ENCODE peak calls at places on chromosomes 4 and X, in seven cellular contexts. W is GM12878, R is HCT116, P is HepG2, Z is SK-N-SH, G is K562, J is H1. H is an unnamed sample.

GRCh38 chr4:186943607-186943908 is 219.9 kb upstream of the FAT1 start:
- DNase-seq in J (no peak), R (no peak), Z (no peak), W (no peak), G (no peak), P (no peak), H (no peak)

GRCh38 chr4:122662701-122663100 is 41.8 kb upstream of the IL21 start:
- DNase-seq in Z (no peak), R (no peak), J (no peak), W (no peak), P (no peak), G (no peak), H (no peak)

GRCh38 chr4:28225689-28226353 is 1365.2 kb downstream of the STIM2 start:
- DNase-seq in G (no peak), W (no peak), Z (no peak), J (no peak), P (no peak), R (no peak), H (no peak)

GRCh38 chr4:187128226-187128625 is 404.6 kb upstream of the FAT1 start:
- DNase-seq in Z (no peak), G (no peak), W (no peak), R (no peak), J (no peak), P (no peak), H (no peak)

GRCh38 chrX:68917799-68918198 is 89.0 kb downstream of the EFNB1 start:
- DNase-seq in J (no peak), R (no peak), W (no peak), P (no peak), G (no peak), Z (peak), H (no peak)

GRCh38 chr4:53055716-53056413 is 193.7 kb downstream of the RASL11B start:
- DNase-seq in R (no peak), G (no peak), Z (no peak), W (no peak), J (no peak), P (peak), H (no peak)

GRCh38 chr4:72489267-72489666 is 79.8 kb downstream of the ADAMTS3 start:
- DNase-seq in P (no peak), R (no peak), J (no peak), Z (no peak), G (no peak), W (no peak), H (no peak)

GRCh38 chrX:154531626-154532025 is 15.0 kb downstream of the G6PD start:
- DNase-seq in P (no peak), G (no peak), W (no peak), Z (no peak), R (no peak), J (no peak), H (no peak)

GRCh38 chr4:6562931-6563901 is 11.8 kb upstream of the MAN2B2 start:
- DNase-seq in Z (peak), P (no peak), W (no peak), G (peak), J (peak), R (no peak), H (peak)

GRCh38 chr4:72330381-72330780 is 238.6 kb downstream of the ADAMTS3 start:
- DNase-seq in W (no peak), Z (no peak), P (no peak), J (no peak), G (no peak), R (no peak), H (no peak)

GRCh38 chr4:82865592-82865991 is 25.4 kb downstream of the SEC31A start:
- DNase-seq in Z (no peak), G (no peak), R (no peak), P (peak), J (no peak), W (no peak), H (no peak)
- TF ChIP-seq JUND in Z (peak), G (no peak), R (no peak), P (no peak), J (no peak), W (no peak), H (no peak)

DNA sequence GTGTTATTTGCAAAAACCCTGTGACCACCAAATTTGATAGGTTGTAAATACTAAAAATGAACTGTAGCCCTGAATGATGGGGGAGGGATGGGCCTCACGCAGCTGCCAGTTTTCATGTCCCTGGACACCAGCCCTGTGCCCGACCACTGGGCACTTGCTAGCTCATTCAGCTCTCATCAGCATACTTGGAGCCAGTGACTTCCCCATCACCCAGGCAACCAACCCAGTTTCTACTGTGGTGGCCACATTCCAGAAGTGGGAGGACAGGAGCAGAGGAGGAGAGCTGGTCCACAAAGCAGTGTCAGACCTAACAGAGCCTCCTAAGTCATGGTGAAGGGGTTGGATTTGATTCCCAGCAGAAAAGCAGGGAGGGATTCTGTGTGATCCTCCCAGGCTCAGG is 128.2 kb downstream of the CPEB2 start:
- DNase-seq in Z (no peak), P (no peak), R (no peak), W (no peak), G (no peak), J (no peak), H (no peak)
- TF ChIP-seq JUND in Z (no peak), P (no peak), R (no peak), W (no peak), G (no peak), J (no peak), H (no peak)

GRCh38 chrX:18886005-18886343 is 97.9 kb downstream of the PHKA2 start:
- DNase-seq in R (no peak), J (no peak), G (no peak), P (no peak), Z (no peak), W (no peak), H (no peak)
- TF ChIP-seq JUND in R (no peak), J (no peak), G (no peak), P (no peak), Z (no peak), W (no peak), H (no peak)

GRCh38 chr4:83569429-83569828 is 33.5 kb downstream of the GPAT3 start:
- DNase-seq in P (no peak), J (no peak), W (no peak), G (no peak), Z (no peak), R (no peak), H (no peak)
- TF ChIP-seq JUND in P (no peak), J (no peak), W (no peak), G (no peak), Z (no peak), R (no peak), H (no peak)

DNA sequence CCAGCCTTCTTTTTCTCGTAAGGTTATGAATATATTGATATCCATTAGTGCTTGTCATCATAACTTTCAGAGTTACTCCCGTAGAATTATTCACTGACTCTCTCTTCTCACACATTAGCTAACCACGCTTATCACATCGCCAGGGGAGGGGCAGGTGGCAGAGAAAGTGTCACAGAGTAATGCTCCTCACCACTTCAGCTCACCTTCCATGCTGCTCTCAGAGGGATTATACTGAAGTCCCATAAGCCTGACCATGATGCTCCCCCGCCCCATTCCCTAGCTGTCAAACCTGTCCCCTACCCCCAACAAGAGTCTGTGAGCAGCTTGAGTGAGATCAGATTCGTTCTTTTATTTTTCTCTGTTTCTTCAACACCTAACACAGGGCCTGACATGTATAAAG is 55.2 kb downstream of the RS1 start:
- DNase-seq in W (no peak), P (no peak), G (no peak), R (no peak), J (no peak), Z (no peak), H (no peak)
- TF ChIP-seq JUND in W (no peak), P (no peak), G (no peak), R (no peak), J (no peak), Z (no peak), H (no peak)

DNA sequence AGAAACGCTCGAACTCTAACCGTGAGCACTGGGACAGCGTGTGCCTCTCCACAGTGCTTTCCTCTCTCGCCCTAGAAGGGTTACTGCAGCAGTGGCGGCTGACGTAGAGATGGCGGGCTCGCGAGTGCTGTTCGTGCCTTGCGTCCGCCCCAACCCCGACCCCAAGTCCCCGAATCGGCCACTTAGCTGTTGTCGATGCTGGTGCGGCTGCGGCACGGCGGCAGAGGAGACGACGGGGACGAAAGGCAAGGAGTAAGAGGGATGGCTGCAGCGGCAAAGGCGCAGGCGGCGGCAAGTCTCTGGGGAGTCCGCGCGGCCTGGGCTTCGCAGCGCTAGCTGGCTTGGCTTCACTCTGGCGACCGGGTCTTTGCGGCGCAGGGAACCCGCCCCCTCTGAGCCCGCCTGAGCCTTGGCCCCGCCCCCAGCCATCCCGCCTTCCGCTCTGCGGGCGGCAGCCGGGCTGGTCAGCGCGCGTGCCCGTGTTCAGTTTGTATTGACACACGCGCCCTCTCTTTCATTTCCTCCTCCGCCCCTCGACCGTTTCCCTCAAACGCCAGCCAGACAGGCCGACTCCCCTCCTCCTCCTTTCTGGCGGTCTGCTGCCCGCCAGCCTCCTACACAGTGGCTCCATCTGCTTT is at the start of gene SPIN4:
- DNase-seq in R (peak), G (peak), P (peak), W (peak), Z (peak), J (peak), H (peak)
- TF ChIP-seq JUND in R (no peak), G (no peak), P (no peak), W (no peak), Z (no peak), J (no peak), H (no peak)

DNA sequence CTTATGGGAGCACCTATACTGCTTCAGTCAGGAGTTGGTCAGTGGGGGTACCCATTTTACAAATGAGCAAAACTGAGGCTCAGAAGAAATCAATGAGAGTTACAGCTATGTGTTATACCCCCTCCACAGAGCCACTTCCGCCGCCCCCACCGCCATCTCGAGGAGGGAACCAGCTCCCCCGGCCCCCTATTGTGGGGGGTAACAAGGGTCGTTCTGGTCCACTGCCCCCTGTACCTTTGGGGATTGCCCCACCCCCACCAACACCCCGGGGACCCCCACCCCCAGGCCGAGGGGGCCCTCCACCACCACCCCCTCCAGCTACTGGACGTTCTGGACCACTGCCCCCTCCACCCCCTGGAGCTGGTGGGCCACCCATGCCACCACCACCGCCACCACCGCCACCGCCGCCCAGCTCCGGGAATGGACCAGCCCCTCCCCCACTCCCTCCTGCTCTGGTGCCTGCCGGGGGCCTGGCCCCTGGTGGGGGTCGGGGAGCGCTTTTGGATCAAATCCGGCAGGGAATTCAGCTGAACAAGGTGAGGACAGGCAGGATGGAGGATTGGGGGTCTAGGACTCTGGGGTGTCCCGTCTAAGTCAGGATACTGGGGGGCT is 5.0 kb downstream of the WAS start:
- DNase-seq in J (no peak), W (no peak), Z (no peak), R (no peak), G (no peak), P (no peak), H (no peak)
- TF ChIP-seq JUND in J (no peak), W (no peak), Z (no peak), R (no peak), G (no peak), P (no peak), H (no peak)

DNA sequence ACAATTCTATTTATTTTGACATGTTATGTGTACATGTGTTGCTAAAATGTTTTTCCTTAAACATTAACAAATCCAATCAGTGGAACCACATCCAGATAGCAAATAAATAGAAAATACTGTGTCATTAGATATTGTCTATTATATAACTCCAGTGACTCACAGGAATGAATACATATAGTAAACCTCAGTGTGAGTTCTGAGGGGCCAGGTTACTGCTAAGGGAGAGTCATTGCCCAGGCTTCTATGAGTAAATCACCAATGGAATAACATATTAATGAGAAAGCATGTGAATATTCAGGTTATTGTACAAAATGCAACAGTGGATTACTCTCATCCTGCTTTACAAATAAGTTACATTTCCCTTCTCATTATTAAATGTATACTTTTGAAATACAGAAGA is 27.2 kb downstream of the TACR3 start:
- DNase-seq in G (no peak), R (no peak), J (no peak), W (no peak), Z (no peak), P (no peak), H (no peak)
- TF ChIP-seq JUND in G (no peak), R (no peak), J (no peak), W (no peak), Z (no peak), P (no peak), H (no peak)

DNA sequence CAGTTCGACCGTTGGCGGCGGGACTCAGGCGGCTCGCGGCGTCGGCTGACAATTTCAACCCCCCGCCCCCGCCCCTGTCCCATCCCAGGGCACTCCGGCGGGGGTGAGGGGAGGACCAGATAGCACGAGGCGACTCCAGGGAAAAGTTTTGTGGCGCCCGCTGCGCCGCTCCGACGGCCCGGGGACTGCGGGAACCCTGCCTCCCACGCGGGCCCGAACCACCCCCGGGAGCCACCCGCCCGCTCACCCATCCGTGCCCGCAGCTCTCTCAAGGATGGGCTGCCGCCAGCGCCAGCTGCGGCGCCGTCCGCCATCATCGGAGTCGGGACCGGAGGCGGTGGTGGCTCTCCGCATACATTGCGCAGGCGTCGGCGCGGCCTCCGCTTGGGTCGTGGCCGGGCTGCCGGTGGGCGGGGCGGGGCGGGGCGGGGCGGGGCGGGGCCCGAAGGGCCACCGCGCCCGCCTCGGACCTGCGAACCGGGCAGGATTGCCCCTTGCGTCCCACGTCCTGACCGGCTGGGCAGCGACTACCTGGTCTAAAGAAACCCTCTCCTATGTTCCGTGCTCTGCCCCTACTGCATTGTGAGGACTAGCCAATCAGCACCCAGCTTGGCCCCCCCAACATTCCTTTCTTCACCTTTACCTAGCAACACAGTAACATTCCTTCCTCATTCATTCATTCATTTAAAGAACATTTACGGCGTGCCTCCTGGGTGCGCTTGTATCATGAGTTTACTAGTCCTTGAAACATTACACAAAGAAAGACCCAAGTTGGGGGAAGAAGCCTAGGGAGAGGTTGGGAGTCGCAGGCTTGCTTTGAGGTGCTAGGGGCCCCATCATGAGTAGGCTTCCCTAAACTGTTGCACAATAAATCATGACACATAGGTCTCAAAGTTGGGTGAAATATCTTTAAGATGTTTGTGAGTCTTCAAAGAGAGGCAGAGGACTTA is at the start of gene MAP7D3:
- DNase-seq in J (peak), Z (peak), G (peak), W (no peak), P (no peak), R (peak), H (no peak)
- TF ChIP-seq JUND in J (no peak), Z (no peak), G (no peak), W (no peak), P (no peak), R (no peak), H (no peak)

GRCh38 chr4:21879187-21879586 is 69.4 kb downstream of the KCNIP4 start:
- DNase-seq in R (no peak), W (no peak), Z (no peak), G (no peak), J (peak), P (peak), H (no peak)
- TF ChIP-seq JUND in R (no peak), W (no peak), Z (peak), G (no peak), J (peak), P (no peak), H (no peak)

H was measured in T47D.